ENCODE peak calls at places on chromosomes 13 and 19, in six cellular contexts. One of them, this sample, is unnamed.

GRCh38 chr13:109767023-109767422 is 19.4 kb downstream of the IRS2 start:
- DNase-seq in CD8-positive, alpha-beta memory T cell: no peak
- DNase-seq in BE2C: no peak
- DNase-seq in astrocyte: no peak
- DNase-seq in neuronal stem cell: no peak
- DNase-seq in A549: no peak
- DNase-seq in this sample: no peak

GRCh38 chr19:22286151-22286810 is at the start of gene ZNF729:
- DNase-seq in CD8-positive, alpha-beta memory T cell: no peak
- DNase-seq in BE2C: no peak
- DNase-seq in astrocyte: no peak
- DNase-seq in neuronal stem cell: no peak
- DNase-seq in A549: no peak
- DNase-seq in this sample: no peak

GRCh38 chr13:18949970-18950369 is 231.7 kb downstream of the TUBA3C start:
- DNase-seq in CD8-positive, alpha-beta memory T cell: no peak
- DNase-seq in BE2C: no peak
- DNase-seq in astrocyte: no peak
- DNase-seq in neuronal stem cell: no peak
- DNase-seq in A549: no peak
- DNase-seq in this sample: no peak

GRCh38 chr19:17420267-17420924 is 549 bp downstream of the MVB12A start:
- DNase-seq in CD8-positive, alpha-beta memory T cell: no peak
- DNase-seq in BE2C: peak; percentile 54
- DNase-seq in astrocyte: no peak
- DNase-seq in neuronal stem cell: no peak
- DNase-seq in A549: peak; percentile 46
- DNase-seq in this sample: no peak

GRCh38 chr19:3154957-3155736 is 19.3 kb downstream of the GNA15 start:
- DNase-seq in CD8-positive, alpha-beta memory T cell: peak; percentile 69
- DNase-seq in BE2C: peak; percentile 65
- DNase-seq in astrocyte: peak; percentile 99
- DNase-seq in neuronal stem cell: no peak
- DNase-seq in A549: peak; percentile 92
- DNase-seq in this sample: peak; percentile 69

GRCh38 chr13:98565726-98566577 is 11.0 kb downstream of the STK24 start:
- DNase-seq in CD8-positive, alpha-beta memory T cell: no peak
- DNase-seq in BE2C: no peak
- DNase-seq in astrocyte: peak; percentile 29
- DNase-seq in neuronal stem cell: no peak
- DNase-seq in A549: no peak
- DNase-seq in this sample: no peak

GRCh38 chr19:47111081-47111589 is 2.4 kb downstream of the ZC3H4 start:
- DNase-seq in CD8-positive, alpha-beta memory T cell: peak; percentile 59
- DNase-seq in BE2C: peak; percentile 40
- DNase-seq in astrocyte: no peak
- DNase-seq in neuronal stem cell: no peak
- DNase-seq in A549: no peak
- DNase-seq in this sample: peak; percentile 33

GRCh38 chr13:29852464-29853054 is 2.1 kb upstream of the UBL3 start:
- DNase-seq in CD8-positive, alpha-beta memory T cell: no peak
- DNase-seq in BE2C: no peak
- DNase-seq in astrocyte: peak; percentile 28
- DNase-seq in neuronal stem cell: no peak
- DNase-seq in A549: no peak
- DNase-seq in this sample: no peak

GRCh38 chr13:84446972-84447700 is 564.9 kb upstream of the SLITRK1 start:
- DNase-seq in CD8-positive, alpha-beta memory T cell: no peak
- DNase-seq in BE2C: peak; percentile 79
- DNase-seq in astrocyte: no peak
- DNase-seq in neuronal stem cell: no peak
- DNase-seq in A549: no peak
- DNase-seq in this sample: no peak

GRCh38 chr13:29803221-29803620 is 47.2 kb downstream of the UBL3 start:
- DNase-seq in CD8-positive, alpha-beta memory T cell: no peak
- DNase-seq in BE2C: no peak
- DNase-seq in astrocyte: no peak
- DNase-seq in neuronal stem cell: no peak
- DNase-seq in A549: no peak
- DNase-seq in this sample: no peak

GRCh38 chr13:19713186-19713965 is 69.4 kb downstream of the PSPC1 start:
- DNase-seq in CD8-positive, alpha-beta memory T cell: no peak
- DNase-seq in BE2C: no peak
- DNase-seq in astrocyte: peak; percentile 92
- DNase-seq in neuronal stem cell: no peak
- DNase-seq in A549: no peak
- DNase-seq in this sample: no peak

GRCh38 chr19:45601524-45602522 is at the start of gene GPR4:
- DNase-seq in CD8-positive, alpha-beta memory T cell: no peak
- DNase-seq in BE2C: peak; percentile 34
- DNase-seq in astrocyte: no peak
- DNase-seq in neuronal stem cell: no peak
- DNase-seq in A549: no peak
- DNase-seq in this sample: no peak

GRCh38 chr13:40662866-40663265 is 3.6 kb downstream of the FOXO1 start:
- DNase-seq in CD8-positive, alpha-beta memory T cell: no peak
- DNase-seq in BE2C: no peak
- DNase-seq in astrocyte: no peak
- DNase-seq in neuronal stem cell: no peak
- DNase-seq in A549: no peak
- DNase-seq in this sample: no peak

GRCh38 chr13:94329754-94330551 is 149.5 kb downstream of the DCT start:
- DNase-seq in CD8-positive, alpha-beta memory T cell: no peak
- DNase-seq in BE2C: no peak
- DNase-seq in astrocyte: peak; percentile 94
- DNase-seq in neuronal stem cell: no peak
- DNase-seq in A549: peak; percentile 48
- DNase-seq in this sample: no peak

GRCh38 chr19:5480427-5480836 is 25.2 kb downstream of the ZNRF4 start:
- DNase-seq in CD8-positive, alpha-beta memory T cell: no peak
- DNase-seq in BE2C: peak; percentile 43
- DNase-seq in astrocyte: no peak
- DNase-seq in neuronal stem cell: no peak
- DNase-seq in A549: peak; percentile 54
- DNase-seq in this sample: peak; percentile 10

GRCh38 chr19:37594982-37595382 is 306 bp downstream of the ZNF540 start:
- DNase-seq in CD8-positive, alpha-beta memory T cell: peak; percentile 85
- DNase-seq in BE2C: no peak
- DNase-seq in astrocyte: peak; percentile 74
- DNase-seq in neuronal stem cell: no peak
- DNase-seq in A549: no peak
- DNase-seq in this sample: peak; percentile 44

GRCh38 chr13:110014719-110015118 is 228.3 kb upstream of the IRS2 start:
- DNase-seq in CD8-positive, alpha-beta memory T cell: no peak
- DNase-seq in BE2C: no peak
- DNase-seq in astrocyte: no peak
- DNase-seq in neuronal stem cell: no peak
- DNase-seq in A549: peak; percentile 70
- DNase-seq in this sample: no peak

GRCh38 chr19:49889687-49890348 is 6.9 kb downstream of the IL4I1 start:
- DNase-seq in CD8-positive, alpha-beta memory T cell: peak; percentile 76
- DNase-seq in BE2C: no peak
- DNase-seq in astrocyte: peak; percentile 44
- DNase-seq in neuronal stem cell: peak; percentile 74
- DNase-seq in A549: peak; percentile 94
- DNase-seq in this sample: peak; percentile 71

GRCh38 chr13:50424993-50425392 is 409.7 kb downstream of the KCNRG start:
- DNase-seq in CD8-positive, alpha-beta memory T cell: no peak
- DNase-seq in BE2C: no peak
- DNase-seq in astrocyte: no peak
- DNase-seq in neuronal stem cell: no peak
- DNase-seq in A549: no peak
- DNase-seq in this sample: no peak

GRCh38 chr19:48915757-48916156 is 15.6 kb downstream of the NUCB1 start:
- DNase-seq in CD8-positive, alpha-beta memory T cell: no peak
- DNase-seq in BE2C: no peak
- DNase-seq in astrocyte: no peak
- DNase-seq in neuronal stem cell: no peak
- DNase-seq in A549: no peak
- DNase-seq in this sample: no peak

GRCh38 chr13:40982772-40983171 is 36.3 kb downstream of the ELF1 start:
- DNase-seq in CD8-positive, alpha-beta memory T cell: peak; percentile 76
- DNase-seq in BE2C: no peak
- DNase-seq in astrocyte: peak; percentile 68
- DNase-seq in neuronal stem cell: no peak
- DNase-seq in A549: no peak
- DNase-seq in this sample: no peak

GRCh38 chr19:48239582-48240141 is 16.1 kb downstream of the CARD8 start:
- DNase-seq in CD8-positive, alpha-beta memory T cell: no peak
- DNase-seq in BE2C: no peak
- DNase-seq in astrocyte: peak; percentile 27
- DNase-seq in neuronal stem cell: no peak
- DNase-seq in A549: no peak
- DNase-seq in this sample: no peak

GRCh38 chr13:47092202-47092601 is 195.3 kb upstream of the HTR2A start:
- DNase-seq in CD8-positive, alpha-beta memory T cell: no peak
- DNase-seq in BE2C: no peak
- DNase-seq in astrocyte: no peak
- DNase-seq in neuronal stem cell: no peak
- DNase-seq in A549: no peak
- DNase-seq in this sample: no peak

GRCh38 chr13:23960566-23961156 is 63.4 kb upstream of the C1QTNF9B start:
- DNase-seq in CD8-positive, alpha-beta memory T cell: no peak
- DNase-seq in BE2C: no peak
- DNase-seq in astrocyte: no peak
- DNase-seq in neuronal stem cell: peak; percentile 23
- DNase-seq in A549: peak; percentile 39
- DNase-seq in this sample: no peak

GRCh38 chr13:45713721-45714120 is 11.6 kb downstream of the CBY2 start:
- DNase-seq in CD8-positive, alpha-beta memory T cell: no peak
- DNase-seq in BE2C: no peak
- DNase-seq in astrocyte: no peak
- DNase-seq in neuronal stem cell: no peak
- DNase-seq in A549: no peak
- DNase-seq in this sample: no peak

GRCh38 chr19:29576761-29577661 is 29.1 kb upstream of the POP4 start:
- DNase-seq in CD8-positive, alpha-beta memory T cell: no peak
- DNase-seq in BE2C: no peak
- DNase-seq in astrocyte: peak; percentile 18
- DNase-seq in neuronal stem cell: no peak
- DNase-seq in A549: no peak
- DNase-seq in this sample: no peak

GRCh38 chr19:18218159-18218558 is 8.1 kb downstream of the PDE4C start:
- DNase-seq in CD8-positive, alpha-beta memory T cell: no peak
- DNase-seq in BE2C: no peak
- DNase-seq in astrocyte: no peak
- DNase-seq in neuronal stem cell: no peak
- DNase-seq in A549: no peak
- DNase-seq in this sample: no peak

GRCh38 chr19:30161770-30162169 is 210.4 kb upstream of the ZNF536 start:
- DNase-seq in CD8-positive, alpha-beta memory T cell: no peak
- DNase-seq in BE2C: no peak
- DNase-seq in astrocyte: no peak
- DNase-seq in neuronal stem cell: no peak
- DNase-seq in A549: no peak
- DNase-seq in this sample: no peak

GRCh38 chr19:35828694-35829301 is 16.2 kb upstream of the PRODH2 start:
- DNase-seq in CD8-positive, alpha-beta memory T cell: peak; percentile 62
- DNase-seq in BE2C: no peak
- DNase-seq in astrocyte: peak; percentile 45
- DNase-seq in neuronal stem cell: peak; percentile 86
- DNase-seq in A549: peak; percentile 59
- DNase-seq in this sample: peak; percentile 29

GRCh38 chr19:16514383-16515019 is 18.3 kb downstream of the C19orf44 start:
- DNase-seq in CD8-positive, alpha-beta memory T cell: no peak
- DNase-seq in BE2C: no peak
- DNase-seq in astrocyte: no peak
- DNase-seq in neuronal stem cell: no peak
- DNase-seq in A549: no peak
- DNase-seq in this sample: no peak

GRCh38 chr19:18290250-18291018 is 9.0 kb upstream of the JUND start:
- DNase-seq in CD8-positive, alpha-beta memory T cell: peak; percentile 92
- DNase-seq in BE2C: no peak
- DNase-seq in astrocyte: no peak
- DNase-seq in neuronal stem cell: no peak
- DNase-seq in A549: no peak
- DNase-seq in this sample: peak; percentile 62

GRCh38 chr13:22926176-22927007 is 254.4 kb upstream of the SGCG start:
- DNase-seq in CD8-positive, alpha-beta memory T cell: no peak
- DNase-seq in BE2C: no peak
- DNase-seq in astrocyte: peak; percentile 12
- DNase-seq in neuronal stem cell: no peak
- DNase-seq in A549: no peak
- DNase-seq in this sample: no peak

GRCh38 chr19:29378126-29378525 is 147.7 kb upstream of the VSTM2B start:
- DNase-seq in CD8-positive, alpha-beta memory T cell: no peak
- DNase-seq in BE2C: no peak
- DNase-seq in astrocyte: no peak
- DNase-seq in neuronal stem cell: no peak
- DNase-seq in A549: no peak
- DNase-seq in this sample: no peak

GRCh38 chr19:12996542-12997094 is 1.3 kb downstream of the NFIX start:
- DNase-seq in CD8-positive, alpha-beta memory T cell: no peak
- DNase-seq in BE2C: no peak
- DNase-seq in astrocyte: no peak
- DNase-seq in neuronal stem cell: no peak
- DNase-seq in A549: no peak
- DNase-seq in this sample: no peak

GRCh38 chr19:8832132-8833021 is at the start of the genes MBD3L1 and ZNF558:
- DNase-seq in CD8-positive, alpha-beta memory T cell: peak; percentile 99
- DNase-seq in BE2C: peak; percentile 98
- DNase-seq in astrocyte: peak; percentile 95
- DNase-seq in neuronal stem cell: peak; percentile 97
- DNase-seq in A549: peak; percentile 96
- DNase-seq in this sample: peak; percentile 99
- H3K9me3 ChIP-seq in CD8-positive, alpha-beta memory T cell: no peaks in the 10 kb centered on the region
- H3K9me3 ChIP-seq in BE2C: no peaks in the 10 kb centered on the region
- H3K9me3 ChIP-seq in astrocyte: no peaks in the 10 kb centered on the region
- H3K9me3 ChIP-seq in neuronal stem cell: peaks cover 3% of the 10 kb centered on the region
- H3K9me3 ChIP-seq in A549: peaks cover 2% of the 10 kb centered on the region
- H3K9me3 ChIP-seq in this sample: no peaks in the 10 kb centered on the region

GRCh38 chr19:52148256-52148655 is 8.5 kb upstream of the ZNF616 start:
- DNase-seq in CD8-positive, alpha-beta memory T cell: no peak
- DNase-seq in BE2C: no peak
- DNase-seq in astrocyte: no peak
- DNase-seq in neuronal stem cell: no peak
- DNase-seq in A549: no peak
- DNase-seq in this sample: no peak
- H3K9me3 ChIP-seq in CD8-positive, alpha-beta memory T cell: no peaks in the 10 kb centered on the region
- H3K9me3 ChIP-seq in BE2C: no peaks in the 10 kb centered on the region
- H3K9me3 ChIP-seq in astrocyte: peaks cover 5% of the 10 kb centered on the region
- H3K9me3 ChIP-seq in neuronal stem cell: peaks cover 8% of the 10 kb centered on the region
- H3K9me3 ChIP-seq in A549: peaks cover 92% of the 10 kb centered on the region
- H3K9me3 ChIP-seq in this sample: peaks cover 16% of the 10 kb centered on the region

GRCh38 chr19:23996549-23996948 is 81.9 kb downstream of the ZNF726 start:
- DNase-seq in CD8-positive, alpha-beta memory T cell: no peak
- DNase-seq in BE2C: peak; percentile 32
- DNase-seq in astrocyte: no peak
- DNase-seq in neuronal stem cell: no peak
- DNase-seq in A549: peak; percentile 48
- DNase-seq in this sample: no peak
- H3K9me3 ChIP-seq in CD8-positive, alpha-beta memory T cell: no peaks in the 10 kb centered on the region
- H3K9me3 ChIP-seq in BE2C: no peaks in the 10 kb centered on the region
- H3K9me3 ChIP-seq in astrocyte: peaks cover 23% of the 10 kb centered on the region
- H3K9me3 ChIP-seq in neuronal stem cell: no peaks in the 10 kb centered on the region
- H3K9me3 ChIP-seq in A549: peaks cover 68% of the 10 kb centered on the region
- H3K9me3 ChIP-seq in this sample: no peaks in the 10 kb centered on the region

GRCh38 chr19:54541712-54542111 is 31.9 kb upstream of the LILRA2 start:
- DNase-seq in CD8-positive, alpha-beta memory T cell: no peak
- DNase-seq in BE2C: no peak
- DNase-seq in astrocyte: no peak
- DNase-seq in neuronal stem cell: no peak
- DNase-seq in A549: no peak
- DNase-seq in this sample: no peak
- H3K9me3 ChIP-seq in CD8-positive, alpha-beta memory T cell: no peaks in the 10 kb centered on the region
- H3K9me3 ChIP-seq in BE2C: no peaks in the 10 kb centered on the region
- H3K9me3 ChIP-seq in astrocyte: peaks cover 10% of the 10 kb centered on the region
- H3K9me3 ChIP-seq in neuronal stem cell: no peaks in the 10 kb centered on the region
- H3K9me3 ChIP-seq in A549: no peaks in the 10 kb centered on the region
- H3K9me3 ChIP-seq in this sample: no peaks in the 10 kb centered on the region